ENCODE peak calls at places on chromosomes 4 and X, in seven cellular contexts. One of them, this sample, is unnamed.

GRCh38 chr4:122764808-122765189 is 32.3 kb downstream of the BBS12 start:
- DNase-seq in glutamatergic neuron: no peak
- DNase-seq in anterior cingulate cortex: no peak
- DNase-seq in astrocyte of the spinal cord: peak; percentile 75
- DNase-seq in HT1080: peak; percentile 52
- DNase-seq in Right ventricle myocardium inferior: no peak
- DNase-seq in activated T-helper 1 cell treated with anti-CD3 and anti-CD28 coated beads, Interleukin-12 subunit alpha, Interleukin-12 subunit beta, Interleukin-2, Interleukin-4 antibody, amounts not matched to agents 30 ng/mL and 10 ng/mL and 1 ng/mL, durations not matched to agents 14 hours and 24 hours and 36 hours: no peak
- DNase-seq in this sample: peak; percentile 92

GRCh38 chrX:104318330-104319009 is 63.7 kb upstream of the ESX1 start:
- DNase-seq in anterior cingulate cortex: no peak
- DNase-seq in Right ventricle myocardium inferior: no peak
- DNase-seq in astrocyte of the spinal cord: peak; percentile 56
- DNase-seq in activated T-helper 1 cell treated with anti-CD3 and anti-CD28 coated beads, Interleukin-12 subunit alpha, Interleukin-12 subunit beta, Interleukin-2, Interleukin-4 antibody, amounts not matched to agents 30 ng/mL and 10 ng/mL and 1 ng/mL, durations not matched to agents 14 hours and 24 hours and 36 hours: no peak
- DNase-seq in HT1080: peak; percentile 85
- DNase-seq in glutamatergic neuron: no peak
- DNase-seq in this sample: peak; percentile 50

GRCh38 chr4:3290476-3290875 is 2.3 kb upstream of the RGS12 start:
- DNase-seq in astrocyte of the spinal cord: no peak
- DNase-seq in activated T-helper 1 cell treated with anti-CD3 and anti-CD28 coated beads, Interleukin-12 subunit alpha, Interleukin-12 subunit beta, Interleukin-2, Interleukin-4 antibody, amounts not matched to agents 30 ng/mL and 10 ng/mL and 1 ng/mL, durations not matched to agents 14 hours and 24 hours and 36 hours: no peak
- DNase-seq in anterior cingulate cortex: no peak
- DNase-seq in HT1080: no peak
- DNase-seq in Right ventricle myocardium inferior: no peak
- DNase-seq in glutamatergic neuron: no peak
- DNase-seq in this sample: no peak

GRCh38 chrX:84336646-84337045 is 148.6 kb upstream of the RPS6KA6 start:
- DNase-seq in glutamatergic neuron: no peak
- DNase-seq in activated T-helper 1 cell treated with anti-CD3 and anti-CD28 coated beads, Interleukin-12 subunit alpha, Interleukin-12 subunit beta, Interleukin-2, Interleukin-4 antibody, amounts not matched to agents 30 ng/mL and 10 ng/mL and 1 ng/mL, durations not matched to agents 14 hours and 24 hours and 36 hours: no peak
- DNase-seq in Right ventricle myocardium inferior: no peak
- DNase-seq in HT1080: no peak
- DNase-seq in astrocyte of the spinal cord: no peak
- DNase-seq in anterior cingulate cortex: no peak
- DNase-seq in this sample: peak; percentile 9

GRCh38 chrX:134137353-134137752 is 99.6 kb upstream of the CCDC160 start:
- DNase-seq in HT1080: no peak
- DNase-seq in anterior cingulate cortex: no peak
- DNase-seq in glutamatergic neuron: no peak
- DNase-seq in activated T-helper 1 cell treated with anti-CD3 and anti-CD28 coated beads, Interleukin-12 subunit alpha, Interleukin-12 subunit beta, Interleukin-2, Interleukin-4 antibody, amounts not matched to agents 30 ng/mL and 10 ng/mL and 1 ng/mL, durations not matched to agents 14 hours and 24 hours and 36 hours: no peak
- DNase-seq in astrocyte of the spinal cord: no peak
- DNase-seq in Right ventricle myocardium inferior: no peak
- DNase-seq in this sample: no peak

GRCh38 chr4:11151500-11151899 is 277.2 kb downstream of the HS3ST1 start:
- DNase-seq in Right ventricle myocardium inferior: no peak
- DNase-seq in anterior cingulate cortex: no peak
- DNase-seq in activated T-helper 1 cell treated with anti-CD3 and anti-CD28 coated beads, Interleukin-12 subunit alpha, Interleukin-12 subunit beta, Interleukin-2, Interleukin-4 antibody, amounts not matched to agents 30 ng/mL and 10 ng/mL and 1 ng/mL, durations not matched to agents 14 hours and 24 hours and 36 hours: no peak
- DNase-seq in glutamatergic neuron: no peak
- DNase-seq in astrocyte of the spinal cord: no peak
- DNase-seq in HT1080: no peak
- DNase-seq in this sample: no peak

GRCh38 chr4:74408639-74409038 is 36.3 kb upstream of the AREG start:
- DNase-seq in Right ventricle myocardium inferior: no peak
- DNase-seq in glutamatergic neuron: no peak
- DNase-seq in astrocyte of the spinal cord: no peak
- DNase-seq in HT1080: peak; percentile 71
- DNase-seq in activated T-helper 1 cell treated with anti-CD3 and anti-CD28 coated beads, Interleukin-12 subunit alpha, Interleukin-12 subunit beta, Interleukin-2, Interleukin-4 antibody, amounts not matched to agents 30 ng/mL and 10 ng/mL and 1 ng/mL, durations not matched to agents 14 hours and 24 hours and 36 hours: no peak
- DNase-seq in anterior cingulate cortex: no peak
- DNase-seq in this sample: peak; percentile 48

GRCh38 chr4:56861365-56861764 is 39.9 kb upstream of the SPINK2 start:
- DNase-seq in Right ventricle myocardium inferior: no peak
- DNase-seq in activated T-helper 1 cell treated with anti-CD3 and anti-CD28 coated beads, Interleukin-12 subunit alpha, Interleukin-12 subunit beta, Interleukin-2, Interleukin-4 antibody, amounts not matched to agents 30 ng/mL and 10 ng/mL and 1 ng/mL, durations not matched to agents 14 hours and 24 hours and 36 hours: no peak
- DNase-seq in glutamatergic neuron: no peak
- DNase-seq in astrocyte of the spinal cord: peak; percentile 3
- DNase-seq in anterior cingulate cortex: no peak
- DNase-seq in HT1080: peak; percentile 15
- DNase-seq in this sample: peak; percentile 18

GRCh38 chr4:1045595-1046201 is 34.3 kb downstream of the FGFRL1 start:
- DNase-seq in glutamatergic neuron: no peak
- DNase-seq in HT1080: no peak
- DNase-seq in activated T-helper 1 cell treated with anti-CD3 and anti-CD28 coated beads, Interleukin-12 subunit alpha, Interleukin-12 subunit beta, Interleukin-2, Interleukin-4 antibody, amounts not matched to agents 30 ng/mL and 10 ng/mL and 1 ng/mL, durations not matched to agents 14 hours and 24 hours and 36 hours: no peak
- DNase-seq in astrocyte of the spinal cord: no peak
- DNase-seq in anterior cingulate cortex: no peak
- DNase-seq in Right ventricle myocardium inferior: peak; percentile 45
- DNase-seq in this sample: no peak

GRCh38 chrX:49058794-49059193 is at the start of gene CCDC120:
- DNase-seq in anterior cingulate cortex: no peak
- DNase-seq in glutamatergic neuron: no peak
- DNase-seq in Right ventricle myocardium inferior: no peak
- DNase-seq in astrocyte of the spinal cord: no peak
- DNase-seq in activated T-helper 1 cell treated with anti-CD3 and anti-CD28 coated beads, Interleukin-12 subunit alpha, Interleukin-12 subunit beta, Interleukin-2, Interleukin-4 antibody, amounts not matched to agents 30 ng/mL and 10 ng/mL and 1 ng/mL, durations not matched to agents 14 hours and 24 hours and 36 hours: no peak
- DNase-seq in HT1080: no peak
- DNase-seq in this sample: no peak

GRCh38 chr4:42248986-42249385 is 96.5 kb upstream of the BEND4 start:
- DNase-seq in anterior cingulate cortex: no peak
- DNase-seq in activated T-helper 1 cell treated with anti-CD3 and anti-CD28 coated beads, Interleukin-12 subunit alpha, Interleukin-12 subunit beta, Interleukin-2, Interleukin-4 antibody, amounts not matched to agents 30 ng/mL and 10 ng/mL and 1 ng/mL, durations not matched to agents 14 hours and 24 hours and 36 hours: no peak
- DNase-seq in Right ventricle myocardium inferior: no peak
- DNase-seq in HT1080: no peak
- DNase-seq in glutamatergic neuron: no peak
- DNase-seq in astrocyte of the spinal cord: no peak
- DNase-seq in this sample: no peak

GRCh38 chr4:157043131-157043530 is 32.8 kb upstream of the GLRB start:
- DNase-seq in anterior cingulate cortex: no peak
- DNase-seq in glutamatergic neuron: no peak
- DNase-seq in astrocyte of the spinal cord: peak; percentile 56
- DNase-seq in Right ventricle myocardium inferior: no peak
- DNase-seq in HT1080: peak; percentile 37
- DNase-seq in activated T-helper 1 cell treated with anti-CD3 and anti-CD28 coated beads, Interleukin-12 subunit alpha, Interleukin-12 subunit beta, Interleukin-2, Interleukin-4 antibody, amounts not matched to agents 30 ng/mL and 10 ng/mL and 1 ng/mL, durations not matched to agents 14 hours and 24 hours and 36 hours: no peak
- DNase-seq in this sample: peak; percentile 43

GRCh38 chr4:6263541-6264540 is 5.8 kb upstream of the WFS1 start:
- DNase-seq in astrocyte of the spinal cord: peak; percentile 61
- DNase-seq in anterior cingulate cortex: no peak
- DNase-seq in activated T-helper 1 cell treated with anti-CD3 and anti-CD28 coated beads, Interleukin-12 subunit alpha, Interleukin-12 subunit beta, Interleukin-2, Interleukin-4 antibody, amounts not matched to agents 30 ng/mL and 10 ng/mL and 1 ng/mL, durations not matched to agents 14 hours and 24 hours and 36 hours: no peak
- DNase-seq in Right ventricle myocardium inferior: no peak
- DNase-seq in HT1080: no peak
- DNase-seq in glutamatergic neuron: no peak
- DNase-seq in this sample: peak; percentile 75

GRCh38 chr4:150332961-150333360 is 249.0 kb upstream of the MAB21L2 start:
- DNase-seq in Right ventricle myocardium inferior: no peak
- DNase-seq in activated T-helper 1 cell treated with anti-CD3 and anti-CD28 coated beads, Interleukin-12 subunit alpha, Interleukin-12 subunit beta, Interleukin-2, Interleukin-4 antibody, amounts not matched to agents 30 ng/mL and 10 ng/mL and 1 ng/mL, durations not matched to agents 14 hours and 24 hours and 36 hours: no peak
- DNase-seq in anterior cingulate cortex: no peak
- DNase-seq in glutamatergic neuron: no peak
- DNase-seq in HT1080: no peak
- DNase-seq in astrocyte of the spinal cord: no peak
- DNase-seq in this sample: no peak